ENCODE peak calls at places on chromosomes 11 and 22, in seven cellular contexts. M is ascending aorta, H is chondrocyte, D is tibial artery, E is endothelial cell, Z is fibroblast of lung, K is cardiac muscle cell. J is an unnamed sample.

GRCh38 chr11:8013833-8014232 is 26.7 kb downstream of the EIF3F start:
- DNase-seq in E (no peak), Z (no peak), D (no peak), M (no peak), K (no peak), H (no peak), J (no peak)

GRCh38 chr11:128291835-128292234 is 295.5 kb downstream of the ETS1 start:
- DNase-seq in D (no peak), E (no peak), M (no peak), H (no peak), K (no peak), Z (no peak), J (no peak)

GRCh38 chr22:17726561-17727243 is 47.6 kb downstream of the BID start:
- DNase-seq in H (no peak), K (no peak), E (no peak), M (no peak), Z (peak; percentile 60), D (no peak), J (no peak)

GRCh38 chr11:45083544-45084087 is 62.8 kb upstream of the PRDM11 start:
- DNase-seq in K (no peak), E (no peak), Z (no peak), D (no peak), H (no peak), M (no peak), J (no peak)

GRCh38 chr11:8247312-8247711 is 16.4 kb downstream of the LMO1 start:
- DNase-seq in H (peak; percentile 57), D (no peak), K (peak; percentile 8), M (no peak), Z (no peak), E (no peak), J (peak; percentile 27)

GRCh38 chr11:26905368-26905767 is 88.5 kb upstream of the FIBIN start:
- DNase-seq in Z (peak; percentile 51), E (no peak), H (no peak), K (peak; percentile 51), M (no peak), D (no peak), J (peak; percentile 37)

GRCh38 chr22:35102663-35103062 is 36.7 kb downstream of the ISX start:
- DNase-seq in M (no peak), Z (peak; percentile 1), D (no peak), H (no peak), E (no peak), K (peak; percentile 4), J (no peak)

GRCh38 chr11:35014352-35014751 is 97.9 kb downstream of the PDHX start:
- DNase-seq in M (no peak), E (no peak), Z (peak; percentile 94), K (peak; percentile 40), D (no peak), H (no peak), J (peak; percentile 89)

GRCh38 chr11:1167256-1167655 is 9.5 kb downstream of the MUC5AC start:
- DNase-seq in M (no peak), Z (no peak), E (no peak), H (no peak), D (no peak), K (no peak), J (no peak)
- TF ChIP-seq CTCF in M (no peak), Z (no peak), E (no peak), H (no peak), D (no peak), K (no peak), J (no peak)

GRCh38 chr11:129922674-129923073 is 27.3 kb upstream of the NFRKB start:
- DNase-seq in Z (no peak), D (no peak), E (no peak), K (no peak), M (no peak), H (no peak), J (no peak)
- TF ChIP-seq CTCF in Z (no peak), D (no peak), E (no peak), K (no peak), M (no peak), H (no peak), J (no peak)

DNA sequence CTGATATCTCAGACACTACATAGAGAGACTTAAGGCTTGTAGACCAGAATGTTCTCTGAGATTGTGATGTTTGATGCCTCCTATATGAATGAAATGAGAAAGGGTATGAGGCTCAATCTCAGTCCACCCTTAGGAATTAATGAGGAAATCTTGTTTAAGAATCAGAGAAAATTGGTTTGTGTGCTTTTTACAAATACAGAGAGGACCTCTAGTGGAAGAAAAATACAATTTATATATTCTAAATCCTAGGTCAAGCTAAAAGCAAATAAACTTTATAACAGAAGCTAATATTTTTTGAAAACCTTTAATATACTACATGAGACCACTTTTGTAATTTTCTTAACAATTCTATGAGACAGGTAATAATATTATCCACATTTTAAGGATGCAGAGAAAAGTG is 5.0 kb upstream of the OR52H1 start:
- DNase-seq in M (no peak), H (no peak), K (no peak), E (no peak), Z (no peak), D (no peak), J (peak; percentile 5)
- TF ChIP-seq CTCF in M (no peak), H (peak; percentile 74), K (peak; percentile 10), E (no peak), Z (no peak), D (no peak), J (no peak)

DNA sequence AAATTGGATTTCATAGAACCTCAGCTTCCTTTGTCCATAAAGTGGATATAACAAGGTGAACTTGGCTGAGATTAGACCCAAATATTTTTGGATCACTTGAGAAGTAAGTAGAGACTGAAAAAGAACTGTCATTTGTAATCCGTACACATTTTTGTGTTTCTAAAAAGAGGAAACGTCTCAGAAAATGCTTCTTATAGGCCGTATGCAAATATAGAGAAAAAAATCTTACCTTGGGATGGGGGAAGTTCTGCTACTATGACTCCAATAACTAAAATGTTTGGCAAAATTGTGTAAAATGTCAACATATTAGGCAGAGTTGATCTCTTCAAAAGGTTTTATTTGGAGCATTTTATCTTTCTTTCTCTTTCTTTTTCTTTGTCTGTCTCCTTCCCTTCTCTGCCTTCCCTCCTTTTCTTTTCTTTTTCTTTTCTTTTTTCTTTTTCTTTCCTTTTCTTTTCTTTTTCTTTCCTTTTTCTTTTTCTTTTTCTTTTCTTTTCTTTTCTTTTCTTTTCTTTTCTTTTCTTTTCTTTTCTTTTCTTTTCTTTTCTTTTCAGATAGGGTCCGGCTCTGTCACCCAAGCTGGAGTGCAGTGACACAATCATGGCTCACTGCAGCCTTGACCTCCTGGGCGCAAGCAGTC is 48.2 kb downstream of the ADM start:
- DNase-seq in D (no peak), E (no peak), M (no peak), Z (no peak), K (no peak), H (no peak), J (no peak)
- TF ChIP-seq CTCF in D (no peak), E (peak; percentile 21), M (no peak), Z (no peak), K (no peak), H (no peak), J (no peak)

GRCh38 chr22:30219049-30219448 is 27.5 kb downstream of the LIF start:
- DNase-seq in K (no peak), D (no peak), E (no peak), M (no peak), H (no peak), Z (no peak), J (no peak)
- TF ChIP-seq CTCF in K (no peak), D (no peak), E (peak; percentile 12), M (no peak), H (peak; percentile 66), Z (peak; percentile 23), J (no peak)

GRCh38 chr11:111870113-111870512 is 1.3 kb downstream of the ALG9 start:
- DNase-seq in K (no peak), E (no peak), D (no peak), Z (no peak), M (no peak), H (no peak), J (no peak)

GRCh38 chr11:111870522-111870886 is 877 bp downstream of the ALG9 start:
- DNase-seq in K (no peak), D (no peak), M (no peak), E (no peak), Z (no peak), H (no peak), J (no peak)

GRCh38 chr11:111871693-111872161 is 346 bp upstream of the ALG9 start:
- DNase-seq in M (no peak), E (no peak), K (no peak), Z (no peak), H (no peak), D (no peak), J (no peak)

DNA sequence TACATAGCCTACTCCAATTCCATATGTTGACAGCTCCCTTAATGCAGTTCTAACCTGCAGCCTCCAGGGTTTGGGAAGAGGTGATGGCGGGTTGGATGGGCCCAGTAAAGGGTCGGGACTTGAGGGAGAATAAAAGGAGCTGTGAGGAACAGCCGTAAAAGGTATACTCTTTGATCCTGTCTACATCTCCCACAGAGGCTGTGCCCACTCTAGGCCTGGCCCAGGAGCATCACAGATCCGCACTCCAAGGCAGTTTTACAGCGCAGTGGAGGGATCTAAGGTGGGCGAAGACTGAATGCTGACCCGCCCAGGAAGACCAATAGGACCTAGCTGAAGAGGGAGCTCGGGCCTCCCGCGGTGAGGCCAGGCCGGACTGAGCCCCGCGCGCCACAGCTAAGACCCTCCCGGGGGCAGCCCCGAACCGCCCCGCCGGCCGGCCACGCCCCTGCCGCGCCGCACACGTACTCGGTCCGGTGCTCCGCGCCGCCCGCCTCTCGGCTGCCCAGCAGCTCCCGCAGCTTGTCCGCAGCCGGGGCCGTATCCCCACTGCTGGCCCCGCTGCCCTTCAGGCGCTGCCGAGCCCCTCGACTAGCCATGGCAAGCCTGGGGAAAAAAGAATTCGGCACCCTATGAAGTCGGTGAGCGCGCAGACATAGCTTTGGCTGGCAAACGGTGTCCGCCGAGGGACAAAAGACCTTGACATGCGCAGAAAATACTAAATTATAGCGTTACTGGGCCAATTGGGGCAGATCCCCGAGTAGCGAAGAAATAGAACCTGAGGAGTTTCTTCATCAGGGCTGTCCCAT is at the start of gene ALG9:
- DNase-seq in H (no peak), E (peak; percentile 75), D (peak; percentile 84), M (peak; percentile 22), Z (peak; percentile 85), K (peak; percentile 89), J (peak; percentile 94)
- TF ChIP-seq CTCF in H (peak; percentile 72), E (peak; percentile 38), D (peak; percentile 20), M (no peak), Z (peak; percentile 44), K (peak; percentile 42), J (peak; percentile 18)

DNA sequence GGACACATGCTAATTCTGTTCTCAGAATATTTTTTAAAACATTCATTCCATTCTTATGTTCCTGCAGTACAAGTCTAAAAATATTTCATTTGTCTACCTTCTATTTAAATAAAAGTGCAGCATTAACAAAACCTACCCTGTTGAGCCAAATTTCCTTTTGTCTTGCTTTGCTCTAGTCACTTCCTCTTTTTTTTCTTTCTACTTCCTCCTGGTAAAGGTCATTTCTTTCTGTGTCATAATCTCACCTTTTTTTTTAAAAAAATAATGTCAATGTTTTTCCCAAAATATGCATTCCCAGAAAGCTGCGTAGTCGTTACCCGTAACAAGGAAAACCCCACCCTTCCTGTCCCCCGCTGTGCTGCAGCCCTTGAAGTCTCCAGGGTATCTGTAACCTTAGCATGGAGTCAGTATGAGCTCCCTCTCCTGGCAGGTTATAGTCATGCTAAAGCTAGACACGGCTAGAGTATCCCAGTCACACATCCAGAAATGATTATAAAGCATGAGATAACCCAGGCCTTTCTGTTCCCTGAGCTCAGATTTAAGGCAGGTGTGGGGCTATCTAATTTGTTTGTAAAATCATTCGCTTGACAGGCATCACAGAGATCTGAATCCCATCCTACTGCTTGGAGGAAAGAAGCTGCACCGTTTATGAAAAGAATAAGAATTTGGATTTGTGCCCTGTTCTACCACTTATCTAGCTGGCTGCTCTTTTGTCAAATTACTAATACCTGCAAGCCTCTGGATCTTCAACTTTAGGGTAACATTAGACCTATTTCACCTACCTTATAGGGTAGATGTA is 51.1 kb upstream of the EED start:
- DNase-seq in Z (peak; percentile 82), H (no peak), M (peak; percentile 19), E (peak; percentile 62), D (peak; percentile 60), K (peak; percentile 90), J (peak; percentile 46)
- TF ChIP-seq CTCF in Z (peak; percentile 74), H (peak; percentile 91), M (peak; percentile 70), E (no peak), D (peak; percentile 65), K (peak; percentile 73), J (peak; percentile 71)

J was measured in foreskin fibroblast.